ENCODE peak calls at places on chromosome 1, in eight cellular contexts. Y, O, L, S, R, I, F and V are unnamed samples.

GRCh38 chr1:57966751-57967406 is 543.0 kb upstream of the DAB1 start:
- DNase-seq in F (no peak), I (peak; percentile 73), S (no peak), L (no peak), Y (no peak), O (peak; percentile 1), R (no peak), V (peak; percentile 9)

GRCh38 chr1:29508458-29509107 is 272.3 kb downstream of the PTPRU start:
- DNase-seq in I (no peak), S (no peak), F (no peak), R (no peak), L (no peak), Y (no peak), O (no peak), V (no peak)

GRCh38 chr1:15702722-15703550 is 18.8 kb downstream of the PLEKHM2 start:
- DNase-seq in S (no peak), O (no peak), I (no peak), Y (no peak), F (no peak), R (no peak), L (peak; percentile 53), V (peak; percentile 34)

GRCh38 chr1:26996024-26996423 is 2.5 kb downstream of the TRNP1 start:
- DNase-seq in I (no peak), S (no peak), L (no peak), Y (no peak), F (no peak), R (no peak), O (peak; percentile 57), V (no peak)

GRCh38 chr1:205950280-205950679 is 7.0 kb upstream of the SLC26A9 start:
- DNase-seq in I (no peak), S (no peak), R (peak; percentile 96), Y (no peak), O (peak; percentile 74), F (no peak), L (no peak), V (no peak)

GRCh38 chr1:176849281-176849680 is 315.2 kb downstream of the ASTN1 start:
- DNase-seq in O (no peak), S (no peak), F (no peak), Y (no peak), L (no peak), R (no peak), I (no peak), V (no peak)

GRCh38 chr1:224799083-224799482 is 130.4 kb upstream of the DNAH14 start:
- DNase-seq in Y (no peak), S (no peak), O (no peak), I (no peak), R (no peak), L (no peak), F (no peak), V (no peak)

GRCh38 chr1:33502726-33503125 is 30.3 kb downstream of the ZSCAN20 start:
- DNase-seq in R (no peak), I (no peak), O (peak; percentile 7), S (no peak), L (no peak), F (no peak), Y (no peak), V (no peak)

GRCh38 chr1:16186655-16187235 is 25.7 kb downstream of the ARHGEF19 start:
- DNase-seq in S (no peak), L (no peak), R (no peak), Y (no peak), I (no peak), O (no peak), F (no peak), V (no peak)

GRCh38 chr1:53362270-53362669 is 34.4 kb upstream of the LRP8 start:
- DNase-seq in F (no peak), L (no peak), S (no peak), Y (no peak), I (peak; percentile 74), O (no peak), R (no peak), V (no peak)

GRCh38 chr1:61171915-61172485 is 89.6 kb downstream of the NFIA start:
- DNase-seq in Y (no peak), R (no peak), I (no peak), L (no peak), F (no peak), O (no peak), S (no peak), V (no peak)

DNA sequence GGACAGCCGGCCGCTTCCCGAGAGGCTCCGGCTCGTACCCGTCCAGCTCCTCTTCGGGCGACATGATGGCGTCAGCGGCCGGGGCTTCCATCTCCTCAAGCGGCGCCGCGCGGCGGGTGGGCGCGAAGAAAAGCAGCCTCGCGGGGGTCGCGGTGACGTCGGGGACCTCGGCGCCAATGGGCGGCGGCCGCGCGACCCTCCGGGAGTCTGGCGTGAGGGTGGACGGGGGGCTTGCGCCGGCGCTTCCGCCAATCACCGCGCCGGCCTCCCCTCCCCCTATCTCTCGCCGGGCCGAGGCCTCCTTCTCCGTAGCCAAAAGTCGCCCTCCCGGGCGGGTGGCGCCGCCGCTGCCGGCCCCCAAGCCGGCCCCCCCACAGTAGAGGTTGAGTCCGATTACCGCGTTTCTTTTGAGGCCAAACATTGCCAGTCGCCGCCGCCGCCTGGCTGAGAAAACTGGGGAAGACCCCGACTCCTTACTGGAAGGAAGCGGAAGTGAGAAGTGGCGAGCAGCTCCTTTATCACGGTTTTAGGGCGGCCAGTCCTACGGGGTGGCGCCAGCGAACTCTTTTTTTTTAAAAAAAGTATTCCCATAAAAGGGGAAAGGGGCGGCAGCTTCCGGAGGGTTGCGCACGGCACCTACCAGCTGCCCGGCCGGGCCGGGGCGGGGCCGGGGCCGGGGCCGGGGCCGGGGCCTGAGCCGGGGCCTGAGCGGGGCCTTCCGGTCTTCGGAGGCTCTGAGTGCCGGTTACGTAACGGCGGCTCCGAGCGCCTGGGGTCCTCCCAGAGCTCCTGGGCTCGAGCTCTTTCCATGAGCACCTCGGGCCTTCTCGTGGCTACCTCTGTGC is at the start of gene MCL1:
- DNase-seq in O (peak; percentile 98), S (peak; percentile 81), F (peak; percentile 94), L (peak; percentile 96), Y (peak; percentile 90), R (peak; percentile 93), I (peak; percentile 98), V (peak; percentile 95)
- TF ChIP-seq CTCF in O (no peak), S (no peak), F (no peak), L (peak; percentile 12), Y (no peak), R (peak; percentile 16), I (no peak), V (no peak)

DNA sequence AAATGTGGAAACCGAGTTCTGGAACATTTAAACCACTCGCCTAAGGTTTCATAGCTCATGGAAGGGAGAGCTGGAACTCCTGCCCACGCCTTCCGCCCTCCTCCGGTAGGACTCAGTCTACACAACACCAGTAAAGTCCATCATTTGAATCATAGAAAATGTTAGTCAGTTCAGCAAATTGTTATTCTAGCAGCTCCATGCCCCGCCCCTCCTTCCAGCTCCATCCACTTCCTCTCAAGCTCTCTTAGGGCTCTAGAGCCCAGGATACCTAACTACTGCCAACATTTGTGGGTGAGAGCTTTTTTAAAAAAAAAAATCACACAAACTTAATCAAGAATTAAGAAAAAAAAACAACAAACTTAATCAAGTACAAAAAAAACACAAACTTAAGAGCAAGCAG is 121.8 kb downstream of the TBX15 start:
- DNase-seq in I (no peak), S (no peak), R (no peak), L (no peak), F (no peak), Y (no peak), O (no peak), V (no peak)
- TF ChIP-seq CTCF in I (no peak), S (no peak), R (no peak), L (no peak), F (no peak), Y (no peak), O (no peak), V (no peak)

GRCh38 chr1:232611834-232612233 is 18.1 kb downstream of the SIPA1L2 start:
- DNase-seq in R (no peak), S (no peak), F (no peak), Y (no peak), L (no peak), O (no peak), I (no peak), V (no peak)

GRCh38 chr1:232615401-232615800 is 14.5 kb downstream of the SIPA1L2 start:
- DNase-seq in F (no peak), O (no peak), Y (no peak), I (no peak), L (no peak), R (no peak), S (no peak), V (no peak)

GRCh38 chr1:232613752-232614381 is 16.1 kb downstream of the SIPA1L2 start:
- DNase-seq in L (no peak), O (peak; percentile 93), I (no peak), Y (no peak), S (no peak), R (no peak), F (no peak), V (no peak)

GRCh38 chr1:232617237-232617636 is 12.7 kb downstream of the SIPA1L2 start:
- DNase-seq in Y (no peak), R (no peak), S (no peak), O (no peak), L (no peak), I (peak; percentile 35), F (no peak), V (no peak)

DNA sequence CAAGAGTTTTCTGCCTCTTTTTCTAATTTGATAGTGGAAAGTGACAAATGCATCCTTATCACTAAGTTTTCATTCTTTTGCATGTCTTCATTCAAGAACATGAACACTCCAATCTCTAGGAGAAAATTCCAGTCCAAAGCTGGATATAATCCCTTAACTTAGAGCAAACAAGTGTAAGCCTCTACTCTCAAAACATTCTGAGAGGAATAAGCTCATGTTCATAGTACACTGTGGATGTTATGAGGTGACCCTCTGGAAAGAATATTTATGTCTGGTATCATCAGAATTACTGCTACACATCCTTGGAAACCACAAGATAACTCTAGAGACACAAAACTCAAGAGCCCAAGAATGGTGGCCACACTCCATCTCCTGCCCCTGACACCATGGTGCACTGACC is 15.1 kb downstream of the SIPA1L2 start:
- DNase-seq in O (no peak), S (no peak), L (no peak), F (no peak), I (no peak), R (no peak), Y (no peak), V (no peak)
- TF ChIP-seq CTCF in O (no peak), S (no peak), L (no peak), F (no peak), I (no peak), R (no peak), Y (no peak), V (no peak)

GRCh38 chr1:164785841-164786534 is 227.0 kb downstream of the PBX1 start:
- DNase-seq in I (no peak), F (no peak), L (no peak), S (no peak), Y (no peak), O (peak; percentile 79), R (no peak), V (no peak)

GRCh38 chr1:164786980-164787833 is 228.2 kb downstream of the PBX1 start:
- DNase-seq in R (peak; percentile 87), S (peak; percentile 79), Y (peak; percentile 66), I (peak; percentile 93), F (peak; percentile 72), O (peak; percentile 88), L (peak; percentile 94), V (peak; percentile 81)

GRCh38 chr1:164783778-164784555 is 225.0 kb downstream of the PBX1 start:
- DNase-seq in I (no peak), L (no peak), Y (no peak), O (no peak), R (no peak), S (no peak), F (no peak), V (no peak)

GRCh38 chr1:164787834-164788231 is 228.8 kb downstream of the PBX1 start:
- DNase-seq in R (no peak), I (no peak), S (no peak), Y (no peak), F (no peak), L (no peak), O (no peak), V (no peak)

GRCh38 chr1:164784960-164785359 is 226.0 kb downstream of the PBX1 start:
- DNase-seq in O (no peak), I (no peak), F (no peak), L (no peak), S (no peak), Y (no peak), R (no peak), V (no peak)
- TF ChIP-seq CTCF in O (no peak), I (no peak), F (no peak), L (no peak), S (no peak), Y (no peak), R (no peak), V (no peak)